ENCODE peak calls at places on chromosomes 2 and 18, in four cellular contexts. A, H, K and E are unnamed samples.

GRCh38 chr2:19902272-19902730 is 518 bp upstream of the TTC32 start:
- DNase-seq in A (peak), H (peak), K (no peak), E (peak)

GRCh38 chr2:109279243-109279860 is 150.3 kb downstream of the SH3RF3 start:
- DNase-seq in A (peak), H (peak), K (peak), E (peak)

GRCh38 chr2:33275689-33276444 is 200.6 kb upstream of the RASGRP3 start:
- DNase-seq in A (peak), H (peak), K (no peak), E (peak)

GRCh38 chr2:140247451-140248205 is 1467.4 kb upstream of the NXPH2 start:
- DNase-seq in A (no peak), H (peak), K (no peak), E (no peak)

GRCh38 chr18:48022531-48023330 is 92.3 kb upstream of the SMAD2 start:
- DNase-seq in A (peak), H (peak), K (no peak), E (peak)

GRCh38 chr2:100285691-100286090 is 36.6 kb downstream of the LONRF2 start:
- DNase-seq in A (peak), H (peak), K (no peak), E (peak)

GRCh38 chr18:8176105-8176504 is 433.1 kb upstream of the RAB12 start:
- DNase-seq in A (no peak), H (peak), K (no peak), E (no peak)

GRCh38 chr2:105296017-105296611 is 33.4 kb downstream of the TGFBRAP1 start:
- DNase-seq in A (no peak), H (no peak), K (no peak), E (no peak)

GRCh38 chr2:149099298-149099697 is 60.8 kb downstream of the LYPD6B start:
- DNase-seq in A (no peak), H (no peak), K (no peak), E (no peak)

GRCh38 chr2:70767699-70768584 is at the start of gene ADD2:
- DNase-seq in A (peak), H (peak), K (peak), E (peak)

GRCh38 chr2:234593636-234594035 is 96.8 kb upstream of the ARL4C start:
- DNase-seq in A (no peak), H (no peak), K (no peak), E (no peak)

GRCh38 chr18:74609535-74609934 is 11.9 kb downstream of the ZNF407 start:
- DNase-seq in A (no peak), H (peak), K (no peak), E (peak)

GRCh38 chr2:174327559-174327897 is 7.2 kb upstream of the SP9 start:
- DNase-seq in A (no peak), H (no peak), K (no peak), E (no peak)

GRCh38 chr2:68463287-68463877 is 3.7 kb downstream of the FBXO48 start:
- DNase-seq in A (peak), H (peak), K (no peak), E (peak)

GRCh38 chr2:68750592-68751396 is 16.2 kb downstream of the ARHGAP25 start:
- DNase-seq in A (no peak), H (no peak), K (no peak), E (no peak)

GRCh38 chr18:1037766-1038165 is 133.1 kb downstream of the ADCYAP1 start:
- DNase-seq in A (no peak), H (no peak), K (no peak), E (no peak)

GRCh38 chr18:54957987-54958386 is 1.3 kb downstream of the CCDC68 start:
- DNase-seq in A (no peak), H (peak), K (no peak), E (no peak)

GRCh38 chr2:95274291-95275150 is at the start of gene PROM2:
- DNase-seq in A (no peak), H (no peak), K (no peak), E (no peak)

GRCh38 chr2:203361922-203362321 is 33.7 kb downstream of the ABI2 start:
- DNase-seq in A (no peak), H (peak), K (no peak), E (peak)

GRCh38 chr2:160324161-160324768 is 124.2 kb upstream of the ITGB6 start:
- DNase-seq in A (peak), H (peak), K (peak), E (peak)

GRCh38 chr2:96537734-96538486 is 1.4 kb downstream of the ARID5A start:
- DNase-seq in A (no peak), H (no peak), K (no peak), E (no peak)

GRCh38 chr2:186399082-186399644 is 86.9 kb upstream of the ZC3H15 start:
- DNase-seq in A (no peak), H (no peak), K (no peak), E (no peak)

GRCh38 chr2:86649119-86649947 is 25.7 kb upstream of the RNF103 start:
- DNase-seq in A (no peak), H (no peak), K (no peak), E (no peak)

GRCh38 chr2:236193026-236193425 is 24.8 kb upstream of the GBX2 start:
- DNase-seq in A (no peak), H (no peak), K (no peak), E (no peak)

GRCh38 chr2:42847596-42848151 is 55.3 kb upstream of the HAAO start:
- DNase-seq in A (no peak), H (no peak), K (no peak), E (no peak)

GRCh38 chr2:73111300-73112025 is 1.3 kb downstream of the RAB11FIP5 start:
- DNase-seq in A (peak), H (no peak), K (peak), E (peak)

GRCh38 chr2:236157815-236158498 is 10.2 kb downstream of the GBX2 start:
- DNase-seq in A (no peak), H (no peak), K (no peak), E (no peak)

GRCh38 chr2:188675391-188676011 is 298.7 kb upstream of the COL3A1 start:
- DNase-seq in A (peak), H (peak), K (no peak), E (no peak)

GRCh38 chr2:62297642-62298010 is 101.7 kb downstream of the B3GNT2 start:
- DNase-seq in A (peak), H (peak), K (no peak), E (peak)

GRCh38 chr18:70420151-70420898 is 131.5 kb downstream of the SOCS6 start:
- DNase-seq in A (no peak), H (peak), K (no peak), E (peak)

GRCh38 chr2:236694125-236694888 is 124.7 kb downstream of the ACKR3 start:
- DNase-seq in A (no peak), H (no peak), K (no peak), E (no peak)

GRCh38 chr2:49236316-49236715 is 82.0 kb upstream of the FSHR start:
- DNase-seq in A (no peak), H (no peak), K (no peak), E (no peak)

GRCh38 chr18:41992698-41993097 is 37.7 kb downstream of the PIK3C3 start:
- DNase-seq in A (no peak), H (no peak), K (no peak), E (no peak)

GRCh38 chr2:37020887-37021796 is 54.8 kb upstream of the STRN start:
- DNase-seq in A (no peak), H (peak), K (no peak), E (no peak)

GRCh38 chr18:70284976-70285610 is 3.8 kb upstream of the SOCS6 start:
- DNase-seq in A (no peak), H (no peak), K (no peak), E (no peak)

GRCh38 chr18:31722369-31722957 is 38.1 kb upstream of the B4GALT6 start:
- DNase-seq in A (peak), H (peak), K (peak), E (peak)

GRCh38 chr2:237602409-237602808 is 11.9 kb upstream of the RAB17 start:
- DNase-seq in A (no peak), H (no peak), K (no peak), E (no peak)